ENCODE peak calls at places on chromosomes 16 and 17, in seven cellular contexts. One of them, this sample, is unnamed.

GRCh38 chr17:80991645-80992076 is at the start of gene CHMP6:
- DNase-seq in upper lobe of right lung: peak
- DNase-seq in mesendoderm: peak
- DNase-seq in GOT3: no peak
- DNase-seq in esophagus muscularis mucosa: no peak
- DNase-seq in small intestine: peak
- DNase-seq in left cardiac atrium: peak
- DNase-seq in this sample: peak

GRCh38 chr17:57953219-57953618 is 2.0 kb downstream of the CUEDC1 start:
- DNase-seq in small intestine: no peak
- DNase-seq in left cardiac atrium: no peak
- DNase-seq in GOT3: no peak
- DNase-seq in upper lobe of right lung: peak
- DNase-seq in mesendoderm: no peak
- DNase-seq in esophagus muscularis mucosa: no peak
- DNase-seq in this sample: no peak

GRCh38 chr17:1965556-1966273 is 59.4 kb downstream of the RTN4RL1 start:
- DNase-seq in left cardiac atrium: no peak
- DNase-seq in GOT3: no peak
- DNase-seq in mesendoderm: no peak
- DNase-seq in small intestine: no peak
- DNase-seq in upper lobe of right lung: no peak
- DNase-seq in esophagus muscularis mucosa: no peak
- DNase-seq in this sample: no peak

GRCh38 chr16:84312783-84313382 is 18.2 kb downstream of the WFDC1 start:
- DNase-seq in GOT3: no peak
- DNase-seq in left cardiac atrium: no peak
- DNase-seq in esophagus muscularis mucosa: no peak
- DNase-seq in upper lobe of right lung: peak
- DNase-seq in small intestine: peak
- DNase-seq in mesendoderm: peak
- DNase-seq in this sample: no peak

GRCh38 chr16:89602273-89602951 is 11.0 kb upstream of the DPEP1 start:
- DNase-seq in upper lobe of right lung: no peak
- DNase-seq in left cardiac atrium: peak
- DNase-seq in GOT3: peak
- DNase-seq in mesendoderm: peak
- DNase-seq in small intestine: no peak
- DNase-seq in esophagus muscularis mucosa: no peak
- DNase-seq in this sample: peak

GRCh38 chr17:60155427-60155814 is 5.6 kb downstream of the CA4 start:
- DNase-seq in esophagus muscularis mucosa: no peak
- DNase-seq in small intestine: no peak
- DNase-seq in GOT3: no peak
- DNase-seq in mesendoderm: no peak
- DNase-seq in upper lobe of right lung: no peak
- DNase-seq in left cardiac atrium: no peak
- DNase-seq in this sample: no peak

GRCh38 chr17:3843935-3844516 is 2.0 kb downstream of the NCBP3 start:
- DNase-seq in mesendoderm: peak
- DNase-seq in left cardiac atrium: no peak
- DNase-seq in upper lobe of right lung: no peak
- DNase-seq in GOT3: no peak
- DNase-seq in esophagus muscularis mucosa: no peak
- DNase-seq in small intestine: peak
- DNase-seq in this sample: no peak

GRCh38 chr16:84689126-84689525 is 10.7 kb upstream of the USP10 start:
- DNase-seq in upper lobe of right lung: no peak
- DNase-seq in GOT3: no peak
- DNase-seq in small intestine: no peak
- DNase-seq in mesendoderm: no peak
- DNase-seq in left cardiac atrium: no peak
- DNase-seq in esophagus muscularis mucosa: no peak
- DNase-seq in this sample: no peak

GRCh38 chr17:63579633-63580032 is 21.1 kb upstream of the TACO1 start:
- DNase-seq in mesendoderm: no peak
- DNase-seq in esophagus muscularis mucosa: no peak
- DNase-seq in left cardiac atrium: no peak
- DNase-seq in small intestine: no peak
- DNase-seq in upper lobe of right lung: no peak
- DNase-seq in GOT3: no peak
- DNase-seq in this sample: no peak

GRCh38 chr17:82247175-82247823 is 18.5 kb downstream of the SLC16A3 start:
- DNase-seq in esophagus muscularis mucosa: no peak
- DNase-seq in upper lobe of right lung: no peak
- DNase-seq in left cardiac atrium: no peak
- DNase-seq in GOT3: no peak
- DNase-seq in small intestine: no peak
- DNase-seq in mesendoderm: no peak
- DNase-seq in this sample: no peak

GRCh38 chr17:59105852-59106462 is 723 bp downstream of the TRIM37 start:
- DNase-seq in GOT3: peak
- DNase-seq in esophagus muscularis mucosa: peak
- DNase-seq in upper lobe of right lung: peak
- DNase-seq in left cardiac atrium: peak
- DNase-seq in small intestine: peak
- DNase-seq in mesendoderm: peak
- DNase-seq in this sample: peak

GRCh38 chr17:21842332-21843317 is 150.3 kb downstream of the KCNJ18 start:
- DNase-seq in esophagus muscularis mucosa: no peak
- DNase-seq in upper lobe of right lung: peak
- DNase-seq in mesendoderm: no peak
- DNase-seq in small intestine: no peak
- DNase-seq in GOT3: no peak
- DNase-seq in left cardiac atrium: no peak
- DNase-seq in this sample: no peak

GRCh38 chr16:59702531-59702930 is 968.4 kb upstream of the GOT2 start:
- DNase-seq in GOT3: no peak
- DNase-seq in esophagus muscularis mucosa: no peak
- DNase-seq in small intestine: no peak
- DNase-seq in left cardiac atrium: no peak
- DNase-seq in upper lobe of right lung: no peak
- DNase-seq in mesendoderm: no peak
- DNase-seq in this sample: no peak

GRCh38 chr17:79685121-79685520 is 45.6 kb upstream of the ENPP7 start:
- DNase-seq in mesendoderm: no peak
- DNase-seq in GOT3: no peak
- DNase-seq in upper lobe of right lung: no peak
- DNase-seq in left cardiac atrium: no peak
- DNase-seq in esophagus muscularis mucosa: no peak
- DNase-seq in small intestine: no peak
- DNase-seq in this sample: no peak

GRCh38 chr17:42775534-42776098 is 2.4 kb downstream of the VPS25 start:
- DNase-seq in mesendoderm: peak
- DNase-seq in upper lobe of right lung: no peak
- DNase-seq in esophagus muscularis mucosa: no peak
- DNase-seq in left cardiac atrium: no peak
- DNase-seq in small intestine: no peak
- DNase-seq in GOT3: no peak
- DNase-seq in this sample: no peak

GRCh38 chr17:45229681-45230409 is 8.2 kb downstream of the FMNL1 start:
- DNase-seq in esophagus muscularis mucosa: no peak
- DNase-seq in mesendoderm: peak
- DNase-seq in upper lobe of right lung: no peak
- DNase-seq in GOT3: no peak
- DNase-seq in small intestine: no peak
- DNase-seq in left cardiac atrium: no peak
- DNase-seq in this sample: no peak

GRCh38 chr16:87843678-87844373 is 25.5 kb downstream of the SLC7A5 start:
- DNase-seq in left cardiac atrium: no peak
- DNase-seq in small intestine: peak
- DNase-seq in upper lobe of right lung: no peak
- DNase-seq in GOT3: no peak
- DNase-seq in esophagus muscularis mucosa: no peak
- DNase-seq in mesendoderm: no peak
- DNase-seq in this sample: no peak

GRCh38 chr16:81106826-81107503 is 10.8 kb upstream of the GCSH start:
- DNase-seq in mesendoderm: no peak
- DNase-seq in esophagus muscularis mucosa: no peak
- DNase-seq in small intestine: no peak
- DNase-seq in left cardiac atrium: no peak
- DNase-seq in GOT3: no peak
- DNase-seq in upper lobe of right lung: no peak
- DNase-seq in this sample: no peak

GRCh38 chr16:87930456-87930855 is 5.9 kb downstream of the CA5A start:
- DNase-seq in GOT3: no peak
- DNase-seq in small intestine: no peak
- DNase-seq in left cardiac atrium: no peak
- DNase-seq in upper lobe of right lung: no peak
- DNase-seq in mesendoderm: peak
- DNase-seq in esophagus muscularis mucosa: no peak
- DNase-seq in this sample: no peak

GRCh38 chr17:13755851-13756250 is 154.1 kb upstream of the HS3ST3A1 start:
- DNase-seq in mesendoderm: no peak
- DNase-seq in upper lobe of right lung: no peak
- DNase-seq in GOT3: no peak
- DNase-seq in esophagus muscularis mucosa: no peak
- DNase-seq in small intestine: no peak
- DNase-seq in left cardiac atrium: no peak
- DNase-seq in this sample: no peak

GRCh38 chr17:81966343-81967243 is 5.6 kb upstream of the NOTUM start:
- DNase-seq in upper lobe of right lung: no peak
- DNase-seq in esophagus muscularis mucosa: no peak
- DNase-seq in mesendoderm: peak
- DNase-seq in GOT3: no peak
- DNase-seq in small intestine: peak
- DNase-seq in left cardiac atrium: peak
- DNase-seq in this sample: no peak

GRCh38 chr16:67848118-67848517 is 625 bp upstream of the CENPT start:
- DNase-seq in GOT3: no peak
- DNase-seq in upper lobe of right lung: no peak
- DNase-seq in mesendoderm: no peak
- DNase-seq in small intestine: no peak
- DNase-seq in esophagus muscularis mucosa: no peak
- DNase-seq in left cardiac atrium: no peak
- DNase-seq in this sample: no peak

GRCh38 chr17:6079155-6079554 is 9.0 kb downstream of the WSCD1 start:
- DNase-seq in small intestine: no peak
- DNase-seq in mesendoderm: no peak
- DNase-seq in upper lobe of right lung: no peak
- DNase-seq in GOT3: no peak
- DNase-seq in left cardiac atrium: no peak
- DNase-seq in esophagus muscularis mucosa: no peak
- DNase-seq in this sample: no peak

GRCh38 chr17:50476545-50477315 is 1.9 kb upstream of the RSAD1 start:
- DNase-seq in upper lobe of right lung: no peak
- DNase-seq in esophagus muscularis mucosa: no peak
- DNase-seq in GOT3: no peak
- DNase-seq in left cardiac atrium: no peak
- DNase-seq in small intestine: peak
- DNase-seq in mesendoderm: no peak
- DNase-seq in this sample: no peak

GRCh38 chr16:13453325-13453724 is 466.6 kb upstream of the ERCC4 start:
- DNase-seq in small intestine: no peak
- DNase-seq in left cardiac atrium: no peak
- DNase-seq in GOT3: no peak
- DNase-seq in mesendoderm: no peak
- DNase-seq in esophagus muscularis mucosa: no peak
- DNase-seq in upper lobe of right lung: no peak
- DNase-seq in this sample: no peak

GRCh38 chr16:48531011-48531962 is 78.7 kb downstream of the N4BP1 start:
- DNase-seq in left cardiac atrium: no peak
- DNase-seq in mesendoderm: no peak
- DNase-seq in esophagus muscularis mucosa: no peak
- DNase-seq in upper lobe of right lung: peak
- DNase-seq in GOT3: no peak
- DNase-seq in small intestine: no peak
- DNase-seq in this sample: no peak

GRCh38 chr17:48575673-48576478 is 2.3 kb downstream of the HOXB4 start:
- DNase-seq in left cardiac atrium: no peak
- DNase-seq in mesendoderm: no peak
- DNase-seq in upper lobe of right lung: no peak
- DNase-seq in esophagus muscularis mucosa: no peak
- DNase-seq in small intestine: no peak
- DNase-seq in GOT3: no peak
- DNase-seq in this sample: no peak

GRCh38 chr16:87380875-87381274 is 2.7 kb downstream of the FBXO31 start:
- DNase-seq in upper lobe of right lung: no peak
- DNase-seq in left cardiac atrium: no peak
- DNase-seq in mesendoderm: peak
- DNase-seq in small intestine: peak
- DNase-seq in esophagus muscularis mucosa: no peak
- DNase-seq in GOT3: no peak
- DNase-seq in this sample: no peak

GRCh38 chr16:85416267-85417109 is 196.6 kb upstream of the GSE1 start:
- DNase-seq in small intestine: peak
- DNase-seq in esophagus muscularis mucosa: no peak
- DNase-seq in left cardiac atrium: peak
- DNase-seq in upper lobe of right lung: peak
- DNase-seq in GOT3: no peak
- DNase-seq in mesendoderm: peak
- DNase-seq in this sample: no peak

GRCh38 chr17:31369266-31369665 is 22.2 kb upstream of the RAB11FIP4 start:
- DNase-seq in mesendoderm: no peak
- DNase-seq in upper lobe of right lung: no peak
- DNase-seq in left cardiac atrium: no peak
- DNase-seq in GOT3: no peak
- DNase-seq in small intestine: no peak
- DNase-seq in esophagus muscularis mucosa: no peak
- DNase-seq in this sample: no peak